ENCODE peak calls at places on chromosomes 1 and 21, in seven cellular contexts. Y is iris pigment epithelial cell, U is activated T-cell treated with anti-CD3 and anti-CD28 coated beads for 1 hour, S is GM03348, A is ELR, B is progenitor cell of endocrine pancreas, J is nephron progenitor cell. W is an unnamed sample.

GRCh38 chr1:183349201-183349711 is 68.9 kb downstream of the NMNAT2 start:
- DNase-seq in Y (peak), U (no peak), S (peak), A (peak), B (no peak), J (no peak), W (peak)

GRCh38 chr1:15577691-15578090 is 7.2 kb downstream of the AGMAT start:
- DNase-seq in Y (no peak), U (no peak), S (no peak), A (no peak), B (no peak), J (no peak), W (no peak)

GRCh38 chr1:72366473-72366872 is 84.1 kb upstream of the NEGR1 start:
- DNase-seq in Y (peak), U (no peak), S (peak), A (peak), B (no peak), J (no peak), W (peak)

GRCh38 chr1:62924983-62925790 is 141.3 kb downstream of the ATG4C start:
- DNase-seq in Y (no peak), U (no peak), S (no peak), A (no peak), B (no peak), J (no peak), W (no peak)

GRCh38 chr1:84077476-84078107 is 66.5 kb upstream of the PRKACB start:
- DNase-seq in Y (peak), U (peak), S (peak), A (peak), B (peak), J (peak), W (peak)

GRCh38 chr21:28547795-28548194 is 444.9 kb downstream of the LTN1 start:
- DNase-seq in Y (no peak), U (no peak), S (no peak), A (no peak), B (no peak), J (no peak), W (peak)

GRCh38 chr1:192903142-192903541 is 94.3 kb downstream of the RGS2 start:
- DNase-seq in Y (no peak), U (no peak), S (no peak), A (no peak), B (no peak), J (no peak), W (no peak)

GRCh38 chr21:25331286-25331685 is 276.0 kb downstream of the MRPL39 start:
- DNase-seq in Y (peak), U (no peak), S (no peak), A (no peak), B (no peak), J (no peak), W (no peak)

GRCh38 chr1:164240081-164240480 is 318.9 kb upstream of the PBX1 start:
- DNase-seq in Y (peak), U (no peak), S (no peak), A (no peak), B (no peak), J (no peak), W (no peak)

GRCh38 chr21:44012474-44013379 is 618 bp downstream of the TRAPPC10 start:
- DNase-seq in Y (peak), U (peak), S (peak), A (peak), B (peak), J (peak), W (peak)

GRCh38 chr1:233020441-233020840 is 70.0 kb downstream of the NTPCR start:
- DNase-seq in Y (peak), U (no peak), S (no peak), A (no peak), B (no peak), J (no peak), W (no peak)

GRCh38 chr21:31560479-31560878 is 99.0 kb upstream of the SOD1 start:
- DNase-seq in Y (no peak), U (no peak), S (no peak), A (no peak), B (no peak), J (no peak), W (no peak)

GRCh38 chr1:234978397-234979291 is 150.0 kb downstream of the TOMM20 start:
- DNase-seq in Y (peak), U (peak), S (no peak), A (peak), B (no peak), J (no peak), W (peak)

GRCh38 chr1:16006010-16006409 is 2.0 kb downstream of the SRARP start:
- DNase-seq in Y (no peak), U (no peak), S (no peak), A (no peak), B (no peak), J (no peak), W (no peak)

GRCh38 chr1:173954179-173954578 is 37.1 kb upstream of the SERPINC1 start:
- DNase-seq in Y (peak), U (no peak), S (peak), A (peak), B (no peak), J (no peak), W (peak)

GRCh38 chr1:183734600-183735036 is 70.3 kb upstream of the RGL1 start:
- DNase-seq in Y (peak), U (no peak), S (peak), A (no peak), B (no peak), J (no peak), W (peak)

GRCh38 chr1:226675720-226676357 is 63.2 kb downstream of the ITPKB start:
- DNase-seq in Y (no peak), U (no peak), S (no peak), A (no peak), B (no peak), J (no peak), W (no peak)

GRCh38 chr1:55610203-55610602 is 395.0 kb upstream of the USP24 start:
- DNase-seq in Y (no peak), U (no peak), S (no peak), A (no peak), B (no peak), J (no peak), W (peak)

GRCh38 chr1:109151146-109151545 is 37.2 kb downstream of the ELAPOR1 start:
- DNase-seq in Y (peak), U (no peak), S (peak), A (peak), B (no peak), J (peak), W (peak)

GRCh38 chr1:171427852-171428471 is 57.4 kb upstream of the PRRC2C start:
- DNase-seq in Y (no peak), U (no peak), S (no peak), A (no peak), B (no peak), J (no peak), W (no peak)

GRCh38 chr21:18244721-18245486 is at the start of gene CHODL:
- DNase-seq in Y (peak), U (no peak), S (no peak), A (no peak), B (peak), J (peak), W (no peak)

GRCh38 chr1:245216356-245217110 is 61.7 kb downstream of the KIF26B start:
- DNase-seq in Y (peak), U (no peak), S (peak), A (no peak), B (no peak), J (no peak), W (no peak)

GRCh38 chr1:159923203-159924024 is 1.9 kb downstream of the TAGLN2 start:
- DNase-seq in Y (peak), U (peak), S (peak), A (peak), B (peak), J (peak), W (peak)

GRCh38 chr1:12051361-12051760 is 11.7 kb upstream of the TNFRSF8 start:
- DNase-seq in Y (no peak), U (no peak), S (no peak), A (no peak), B (no peak), J (no peak), W (no peak)

GRCh38 chr1:31505884-31506497 is 70.3 kb upstream of the TINAGL1 start:
- DNase-seq in Y (peak), U (no peak), S (peak), A (peak), B (no peak), J (no peak), W (peak)

GRCh38 chr1:205374205-205375078 is 17.7 kb upstream of the KLHDC8A start:
- DNase-seq in Y (peak), U (no peak), S (peak), A (peak), B (no peak), J (no peak), W (peak)

GRCh38 chr1:98058676-98059075 is 137.8 kb upstream of the DPYD start:
- DNase-seq in Y (no peak), U (no peak), S (no peak), A (no peak), B (no peak), J (no peak), W (no peak)

GRCh38 chr1:177183801-177184200 is 13.0 kb downstream of the BRINP2 start:
- DNase-seq in Y (no peak), U (no peak), S (no peak), A (no peak), B (no peak), J (no peak), W (no peak)

GRCh38 chr21:34962136-34962535 is 87.0 kb downstream of the RUNX1 start:
- DNase-seq in Y (no peak), U (no peak), S (no peak), A (no peak), B (no peak), J (no peak), W (peak)

GRCh38 chr1:228337031-228337564 is 69.5 kb downstream of the TRIM11 start:
- DNase-seq in Y (no peak), U (no peak), S (no peak), A (no peak), B (no peak), J (peak), W (no peak)

GRCh38 chr1:214609692-214610091 is 6.7 kb downstream of the CENPF start:
- DNase-seq in Y (no peak), U (no peak), S (no peak), A (no peak), B (no peak), J (no peak), W (no peak)

GRCh38 chr1:245079021-245079609 is 75.7 kb upstream of the KIF26B start:
- DNase-seq in Y (peak), U (no peak), S (peak), A (peak), B (no peak), J (no peak), W (peak)

GRCh38 chr1:74468982-74469603 is 43.3 kb downstream of the LRRC53 start:
- DNase-seq in Y (peak), U (no peak), S (peak), A (peak), B (no peak), J (no peak), W (peak)

GRCh38 chr1:189500777-189501176 is 976.9 kb downstream of the BRINP3 start:
- DNase-seq in Y (peak), U (no peak), S (no peak), A (peak), B (no peak), J (no peak), W (no peak)

GRCh38 chr1:205071801-205072200 is 12.5 kb downstream of the TMEM81 start:
- DNase-seq in Y (no peak), U (no peak), S (no peak), A (no peak), B (no peak), J (no peak), W (no peak)